ENCODE peak calls at places on chromosome 5, in ten cellular contexts. One of them, this sample, is unnamed.

GRCh38 chr5:56176155-56176798 is 56.9 kb downstream of the ANKRD55 start:
- DNase-seq in HL-60: no peak
- DNase-seq in HCT116: no peak
- DNase-seq in HepG2: no peak
- DNase-seq in prostate gland: no peak
- DNase-seq in GM12891: no peak
- DNase-seq in GM12892: no peak
- DNase-seq in GM23338: no peak
- DNase-seq in transverse colon: no peak
- DNase-seq in sigmoid colon: peak; percentile 82
- DNase-seq in this sample: no peak

GRCh38 chr5:122561209-122561608 is 213.7 kb upstream of the SNX2 start:
- DNase-seq in HL-60: no peak
- DNase-seq in HCT116: no peak
- DNase-seq in HepG2: no peak
- DNase-seq in prostate gland: no peak
- DNase-seq in GM12891: no peak
- DNase-seq in GM12892: no peak
- DNase-seq in GM23338: no peak
- DNase-seq in transverse colon: no peak
- DNase-seq in sigmoid colon: no peak
- DNase-seq in this sample: no peak

GRCh38 chr5:142222235-142222880 is 102.5 kb downstream of the SPRY4 start:
- DNase-seq in HL-60: peak; percentile 32
- DNase-seq in HCT116: no peak
- DNase-seq in HepG2: no peak
- DNase-seq in prostate gland: no peak
- DNase-seq in GM12891: no peak
- DNase-seq in GM12892: no peak
- DNase-seq in GM23338: no peak
- DNase-seq in transverse colon: no peak
- DNase-seq in sigmoid colon: no peak
- DNase-seq in this sample: no peak

GRCh38 chr5:34012791-34013190 is 4.9 kb upstream of the AMACR start:
- DNase-seq in HL-60: no peak
- DNase-seq in HCT116: no peak
- DNase-seq in HepG2: no peak
- DNase-seq in prostate gland: no peak
- DNase-seq in GM12891: no peak
- DNase-seq in GM12892: no peak
- DNase-seq in GM23338: no peak
- DNase-seq in transverse colon: no peak
- DNase-seq in sigmoid colon: no peak
- DNase-seq in this sample: no peak

GRCh38 chr5:82396871-82397514 is 118.8 kb upstream of the RPS23 start:
- DNase-seq in HL-60: no peak
- DNase-seq in HCT116: peak; percentile 54
- DNase-seq in HepG2: peak; percentile 92
- DNase-seq in prostate gland: peak; percentile 16
- DNase-seq in GM12891: no peak
- DNase-seq in GM12892: no peak
- DNase-seq in GM23338: no peak
- DNase-seq in transverse colon: peak; percentile 47
- DNase-seq in sigmoid colon: peak; percentile 90
- DNase-seq in this sample: peak; percentile 53

GRCh38 chr5:110063640-110064592 is 374.2 kb downstream of the MAN2A1 start:
- DNase-seq in HL-60: no peak
- DNase-seq in HCT116: no peak
- DNase-seq in HepG2: no peak
- DNase-seq in prostate gland: no peak
- DNase-seq in GM12891: no peak
- DNase-seq in GM12892: no peak
- DNase-seq in GM23338: no peak
- DNase-seq in transverse colon: no peak
- DNase-seq in sigmoid colon: no peak
- DNase-seq in this sample: no peak

GRCh38 chr5:142915840-142916424 is 145.8 kb downstream of the ARHGAP26 start:
- DNase-seq in HL-60: no peak
- DNase-seq in HCT116: no peak
- DNase-seq in HepG2: peak; percentile 50
- DNase-seq in prostate gland: peak; percentile 14
- DNase-seq in GM12891: peak; percentile 18
- DNase-seq in GM12892: no peak
- DNase-seq in GM23338: peak; percentile 89
- DNase-seq in transverse colon: peak; percentile 23
- DNase-seq in sigmoid colon: no peak
- DNase-seq in this sample: peak; percentile 39

GRCh38 chr5:62791059-62791458 is 212.4 kb downstream of the LRRC70 start:
- DNase-seq in HL-60: no peak
- DNase-seq in HCT116: peak; percentile 7
- DNase-seq in HepG2: peak; percentile 10
- DNase-seq in prostate gland: no peak
- DNase-seq in GM12891: no peak
- DNase-seq in GM12892: no peak
- DNase-seq in GM23338: peak; percentile 47
- DNase-seq in transverse colon: no peak
- DNase-seq in sigmoid colon: no peak
- DNase-seq in this sample: no peak

GRCh38 chr5:108753331-108753730 is 5.6 kb downstream of the FER start:
- DNase-seq in HL-60: no peak
- DNase-seq in HCT116: no peak
- DNase-seq in HepG2: no peak
- DNase-seq in prostate gland: no peak
- DNase-seq in GM12891: no peak
- DNase-seq in GM12892: no peak
- DNase-seq in GM23338: no peak
- DNase-seq in transverse colon: no peak
- DNase-seq in sigmoid colon: no peak
- DNase-seq in this sample: no peak

GRCh38 chr5:179129607-179130071 is 69.5 kb downstream of the ZNF354C start:
- DNase-seq in HL-60: no peak
- DNase-seq in HCT116: no peak
- DNase-seq in HepG2: no peak
- DNase-seq in prostate gland: no peak
- DNase-seq in GM12891: no peak
- DNase-seq in GM12892: no peak
- DNase-seq in GM23338: no peak
- DNase-seq in transverse colon: no peak
- DNase-seq in sigmoid colon: no peak
- DNase-seq in this sample: no peak

GRCh38 chr5:138575194-138576015 is at the start of gene HSPA9:
- DNase-seq in HL-60: peak; percentile 92
- DNase-seq in HCT116: peak; percentile 99
- DNase-seq in HepG2: peak; percentile 98
- DNase-seq in prostate gland: peak; percentile 98
- DNase-seq in GM12891: peak; percentile 96
- DNase-seq in GM12892: peak; percentile 98
- DNase-seq in GM23338: peak; percentile 99
- DNase-seq in transverse colon: peak; percentile 99
- DNase-seq in sigmoid colon: peak; percentile 99
- DNase-seq in this sample: peak; percentile 99
- TF ChIP-seq POLR2AphosphoS5 in HL-60: peak; percentile 65
- TF ChIP-seq POLR2AphosphoS5 in HCT116: peak; percentile 83
- TF ChIP-seq POLR2AphosphoS5 in HepG2: peak; percentile 82
- TF ChIP-seq POLR2AphosphoS5 in prostate gland: peak; percentile 97
- TF ChIP-seq POLR2AphosphoS5 in GM12891: peak; percentile 93
- TF ChIP-seq POLR2AphosphoS5 in GM12892: peak; percentile 87
- TF ChIP-seq POLR2AphosphoS5 in GM23338: peak; percentile 83
- TF ChIP-seq POLR2AphosphoS5 in transverse colon: peak; percentile 98
- TF ChIP-seq POLR2AphosphoS5 in sigmoid colon: peak; percentile 98
- TF ChIP-seq POLR2AphosphoS5 in this sample: peak; percentile 92

GRCh38 chr5:140118294-140118936 is 4.5 kb downstream of the PURA start:
- DNase-seq in HL-60: no peak
- DNase-seq in HCT116: no peak
- DNase-seq in HepG2: no peak
- DNase-seq in prostate gland: no peak
- DNase-seq in GM12891: no peak
- DNase-seq in GM12892: no peak
- DNase-seq in GM23338: peak; percentile 47
- DNase-seq in transverse colon: no peak
- DNase-seq in sigmoid colon: no peak
- DNase-seq in this sample: no peak

GRCh38 chr5:140115186-140115500 is 1.2 kb downstream of the PURA start:
- DNase-seq in HL-60: no peak
- DNase-seq in HCT116: no peak
- DNase-seq in HepG2: no peak
- DNase-seq in prostate gland: no peak
- DNase-seq in GM12891: no peak
- DNase-seq in GM12892: no peak
- DNase-seq in GM23338: no peak
- DNase-seq in transverse colon: no peak
- DNase-seq in sigmoid colon: no peak
- DNase-seq in this sample: no peak

GRCh38 chr5:140116716-140117115 is 2.8 kb downstream of the PURA start:
- DNase-seq in HL-60: no peak
- DNase-seq in HCT116: no peak
- DNase-seq in HepG2: no peak
- DNase-seq in prostate gland: no peak
- DNase-seq in GM12891: no peak
- DNase-seq in GM12892: no peak
- DNase-seq in GM23338: peak; percentile 44
- DNase-seq in transverse colon: no peak
- DNase-seq in sigmoid colon: no peak
- DNase-seq in this sample: no peak

GRCh38 chr5:140114341-140115185 is 654 bp downstream of the PURA start:
- DNase-seq in HL-60: no peak
- DNase-seq in HCT116: no peak
- DNase-seq in HepG2: no peak
- DNase-seq in prostate gland: peak; percentile 57
- DNase-seq in GM12891: no peak
- DNase-seq in GM12892: peak; percentile 31
- DNase-seq in GM23338: peak; percentile 69
- DNase-seq in transverse colon: peak; percentile 71
- DNase-seq in sigmoid colon: peak; percentile 86
- DNase-seq in this sample: peak; percentile 70

GRCh38 chr5:140117523-140117922 is 3.6 kb downstream of the PURA start:
- DNase-seq in HL-60: no peak
- DNase-seq in HCT116: no peak
- DNase-seq in HepG2: no peak
- DNase-seq in prostate gland: no peak
- DNase-seq in GM12891: no peak
- DNase-seq in GM12892: no peak
- DNase-seq in GM23338: no peak
- DNase-seq in transverse colon: no peak
- DNase-seq in sigmoid colon: no peak
- DNase-seq in this sample: no peak
- TF ChIP-seq POLR2AphosphoS5 in HL-60: no peak
- TF ChIP-seq POLR2AphosphoS5 in HCT116: no peak
- TF ChIP-seq POLR2AphosphoS5 in HepG2: no peak
- TF ChIP-seq POLR2AphosphoS5 in prostate gland: no peak
- TF ChIP-seq POLR2AphosphoS5 in GM12891: no peak
- TF ChIP-seq POLR2AphosphoS5 in GM12892: no peak
- TF ChIP-seq POLR2AphosphoS5 in GM23338: no peak
- TF ChIP-seq POLR2AphosphoS5 in transverse colon: no peak
- TF ChIP-seq POLR2AphosphoS5 in sigmoid colon: no peak
- TF ChIP-seq POLR2AphosphoS5 in this sample: no peak

GRCh38 chr5:113202904-113203716 is 226.5 kb downstream of the DCP2 start:
- DNase-seq in HL-60: no peak
- DNase-seq in HCT116: peak; percentile 66
- DNase-seq in HepG2: peak; percentile 81
- DNase-seq in prostate gland: peak; percentile 79
- DNase-seq in GM12891: no peak
- DNase-seq in GM12892: no peak
- DNase-seq in GM23338: no peak
- DNase-seq in transverse colon: no peak
- DNase-seq in sigmoid colon: peak; percentile 66
- DNase-seq in this sample: peak; percentile 67
- TF ChIP-seq POLR2AphosphoS5 in HL-60: no peak
- TF ChIP-seq POLR2AphosphoS5 in HCT116: peak; percentile 78
- TF ChIP-seq POLR2AphosphoS5 in HepG2: no peak
- TF ChIP-seq POLR2AphosphoS5 in prostate gland: peak; percentile 55
- TF ChIP-seq POLR2AphosphoS5 in GM12891: no peak
- TF ChIP-seq POLR2AphosphoS5 in GM12892: no peak
- TF ChIP-seq POLR2AphosphoS5 in GM23338: no peak
- TF ChIP-seq POLR2AphosphoS5 in transverse colon: no peak
- TF ChIP-seq POLR2AphosphoS5 in sigmoid colon: no peak
- TF ChIP-seq POLR2AphosphoS5 in this sample: peak; percentile 57

GRCh38 chr5:125042243-125042887 is 295.9 kb upstream of the ZNF608 start:
- DNase-seq in HL-60: no peak
- DNase-seq in HCT116: no peak
- DNase-seq in HepG2: no peak
- DNase-seq in prostate gland: no peak
- DNase-seq in GM12891: no peak
- DNase-seq in GM12892: no peak
- DNase-seq in GM23338: no peak
- DNase-seq in transverse colon: no peak
- DNase-seq in sigmoid colon: no peak
- DNase-seq in this sample: no peak

GRCh38 chr5:125041798-125042197 is 295.4 kb upstream of the ZNF608 start:
- DNase-seq in HL-60: no peak
- DNase-seq in HCT116: no peak
- DNase-seq in HepG2: no peak
- DNase-seq in prostate gland: no peak
- DNase-seq in GM12891: no peak
- DNase-seq in GM12892: no peak
- DNase-seq in GM23338: no peak
- DNase-seq in transverse colon: no peak
- DNase-seq in sigmoid colon: no peak
- DNase-seq in this sample: no peak

GRCh38 chr5:125044491-125045282 is 298.2 kb upstream of the ZNF608 start:
- DNase-seq in HL-60: no peak
- DNase-seq in HCT116: no peak
- DNase-seq in HepG2: no peak
- DNase-seq in prostate gland: no peak
- DNase-seq in GM12891: no peak
- DNase-seq in GM12892: no peak
- DNase-seq in GM23338: no peak
- DNase-seq in transverse colon: no peak
- DNase-seq in sigmoid colon: no peak
- DNase-seq in this sample: no peak

GRCh38 chr5:125045647-125046046 is 299.2 kb upstream of the ZNF608 start:
- DNase-seq in HL-60: no peak
- DNase-seq in HCT116: no peak
- DNase-seq in HepG2: no peak
- DNase-seq in prostate gland: no peak
- DNase-seq in GM12891: no peak
- DNase-seq in GM12892: no peak
- DNase-seq in GM23338: no peak
- DNase-seq in transverse colon: no peak
- DNase-seq in sigmoid colon: no peak
- DNase-seq in this sample: no peak

DNA sequence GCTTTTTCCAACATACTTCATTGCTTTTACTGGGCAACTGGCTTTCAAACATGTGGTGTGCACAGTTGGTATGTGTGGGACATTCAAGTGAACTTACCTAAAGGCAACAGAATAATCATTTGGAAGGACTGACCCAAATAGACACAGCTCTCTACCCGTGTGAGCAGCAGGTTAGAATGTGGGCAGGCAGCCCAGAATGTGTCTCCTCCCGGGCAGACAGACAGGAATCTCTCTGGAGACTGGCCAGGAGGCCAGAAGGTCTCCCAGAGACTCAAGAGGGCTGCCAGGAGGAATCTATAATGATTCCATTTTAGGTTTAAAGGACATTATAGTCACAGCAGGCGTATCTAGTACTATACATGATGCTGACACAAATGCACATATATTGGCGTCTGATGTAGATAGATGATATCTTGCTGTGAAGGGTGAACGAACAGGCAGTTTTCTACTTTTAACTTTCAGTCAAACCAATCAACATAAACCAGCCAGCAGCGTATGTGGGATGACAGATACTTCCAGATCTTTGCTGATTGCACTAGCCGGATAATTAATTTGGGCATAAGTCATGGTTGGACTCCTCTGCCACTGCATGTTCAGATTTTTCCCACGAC is 297.4 kb upstream of the ZNF608 start:
- DNase-seq in HL-60: no peak
- DNase-seq in HCT116: peak; percentile 6
- DNase-seq in HepG2: no peak
- DNase-seq in prostate gland: peak; percentile 66
- DNase-seq in GM12891: no peak
- DNase-seq in GM12892: no peak
- DNase-seq in GM23338: no peak
- DNase-seq in transverse colon: peak; percentile 23
- DNase-seq in sigmoid colon: no peak
- DNase-seq in this sample: peak; percentile 32
- TF ChIP-seq POLR2AphosphoS5 in HL-60: no peak
- TF ChIP-seq POLR2AphosphoS5 in HCT116: no peak
- TF ChIP-seq POLR2AphosphoS5 in HepG2: no peak
- TF ChIP-seq POLR2AphosphoS5 in prostate gland: peak; percentile 20
- TF ChIP-seq POLR2AphosphoS5 in GM12891: no peak
- TF ChIP-seq POLR2AphosphoS5 in GM12892: no peak
- TF ChIP-seq POLR2AphosphoS5 in GM23338: no peak
- TF ChIP-seq POLR2AphosphoS5 in transverse colon: no peak
- TF ChIP-seq POLR2AphosphoS5 in sigmoid colon: no peak
- TF ChIP-seq POLR2AphosphoS5 in this sample: no peak